ENCODE peak calls at places on chromosomes 4 and X, in eight cellular contexts. One of them, this sample, is unnamed.

GRCh38 chr4:16916719-16917337 is 18.4 kb upstream of the LDB2 start:
- DNase-seq in amygdala: no peak
- DNase-seq in iris pigment epithelial cell: peak
- DNase-seq in foreskin keratinocyte: peak
- DNase-seq in HL-60: peak
- DNase-seq in PC-9: no peak
- DNase-seq in KBM-7: peak
- DNase-seq in nucleus accumbens: no peak
- DNase-seq in this sample: peak

GRCh38 chrX:123869488-123869887 is 9.6 kb downstream of the XIAP start:
- DNase-seq in HL-60: no peak
- DNase-seq in KBM-7: no peak
- DNase-seq in PC-9: peak
- DNase-seq in foreskin keratinocyte: no peak
- DNase-seq in nucleus accumbens: no peak
- DNase-seq in iris pigment epithelial cell: peak
- DNase-seq in amygdala: no peak
- DNase-seq in this sample: peak

GRCh38 chrX:31629195-31629594 is 557.4 kb upstream of the FTHL17 start:
- DNase-seq in foreskin keratinocyte: no peak
- DNase-seq in KBM-7: no peak
- DNase-seq in nucleus accumbens: no peak
- DNase-seq in amygdala: no peak
- DNase-seq in PC-9: no peak
- DNase-seq in HL-60: no peak
- DNase-seq in iris pigment epithelial cell: no peak
- DNase-seq in this sample: no peak

GRCh38 chr4:83252782-83253405 is 31.7 kb downstream of the COQ2 start:
- DNase-seq in iris pigment epithelial cell: peak
- DNase-seq in nucleus accumbens: no peak
- DNase-seq in KBM-7: peak
- DNase-seq in amygdala: no peak
- DNase-seq in PC-9: peak
- DNase-seq in HL-60: peak
- DNase-seq in foreskin keratinocyte: no peak
- DNase-seq in this sample: peak

GRCh38 chr4:189176002-189176401 is 764.7 kb upstream of the FRG1 start:
- DNase-seq in nucleus accumbens: no peak
- DNase-seq in PC-9: no peak
- DNase-seq in amygdala: no peak
- DNase-seq in KBM-7: no peak
- DNase-seq in foreskin keratinocyte: no peak
- DNase-seq in HL-60: no peak
- DNase-seq in iris pigment epithelial cell: no peak
- DNase-seq in this sample: no peak

GRCh38 chr4:174394915-174395314 is 111.2 kb downstream of the CEP44 start:
- DNase-seq in iris pigment epithelial cell: peak
- DNase-seq in PC-9: no peak
- DNase-seq in amygdala: no peak
- DNase-seq in KBM-7: no peak
- DNase-seq in nucleus accumbens: no peak
- DNase-seq in foreskin keratinocyte: peak
- DNase-seq in HL-60: no peak
- DNase-seq in this sample: peak

GRCh38 chr4:80566203-80566872 is 230.8 kb downstream of the CFAP299 start:
- DNase-seq in amygdala: no peak
- DNase-seq in iris pigment epithelial cell: no peak
- DNase-seq in nucleus accumbens: no peak
- DNase-seq in PC-9: no peak
- DNase-seq in HL-60: no peak
- DNase-seq in KBM-7: no peak
- DNase-seq in foreskin keratinocyte: no peak
- DNase-seq in this sample: no peak

GRCh38 chr4:37008199-37008598 is 236.3 kb upstream of the NWD2 start:
- DNase-seq in PC-9: peak
- DNase-seq in iris pigment epithelial cell: peak
- DNase-seq in KBM-7: no peak
- DNase-seq in nucleus accumbens: no peak
- DNase-seq in HL-60: no peak
- DNase-seq in amygdala: no peak
- DNase-seq in foreskin keratinocyte: peak
- DNase-seq in this sample: peak

GRCh38 chrX:11704725-11705495 is 39.2 kb upstream of the ARHGAP6 start:
- DNase-seq in PC-9: no peak
- DNase-seq in HL-60: no peak
- DNase-seq in amygdala: no peak
- DNase-seq in iris pigment epithelial cell: peak
- DNase-seq in nucleus accumbens: no peak
- DNase-seq in KBM-7: no peak
- DNase-seq in foreskin keratinocyte: no peak
- DNase-seq in this sample: no peak

GRCh38 chr4:3810111-3810680 is 44.0 kb downstream of the ADRA2C start:
- DNase-seq in iris pigment epithelial cell: no peak
- DNase-seq in KBM-7: no peak
- DNase-seq in PC-9: no peak
- DNase-seq in foreskin keratinocyte: no peak
- DNase-seq in amygdala: no peak
- DNase-seq in HL-60: no peak
- DNase-seq in nucleus accumbens: no peak
- DNase-seq in this sample: no peak

GRCh38 chr4:170758988-170759387 is 669.2 kb upstream of the AADAT start:
- DNase-seq in HL-60: no peak
- DNase-seq in KBM-7: peak
- DNase-seq in PC-9: no peak
- DNase-seq in foreskin keratinocyte: no peak
- DNase-seq in nucleus accumbens: no peak
- DNase-seq in amygdala: no peak
- DNase-seq in iris pigment epithelial cell: no peak
- DNase-seq in this sample: no peak

GRCh38 chrX:130053236-130053635 is 57.1 kb downstream of the ELF4 start:
- DNase-seq in HL-60: no peak
- DNase-seq in nucleus accumbens: no peak
- DNase-seq in iris pigment epithelial cell: no peak
- DNase-seq in PC-9: no peak
- DNase-seq in KBM-7: no peak
- DNase-seq in amygdala: no peak
- DNase-seq in foreskin keratinocyte: no peak
- DNase-seq in this sample: no peak

GRCh38 chrX:116841290-116841689 is 378.5 kb upstream of the CT83 start:
- DNase-seq in nucleus accumbens: no peak
- DNase-seq in iris pigment epithelial cell: no peak
- DNase-seq in KBM-7: no peak
- DNase-seq in foreskin keratinocyte: no peak
- DNase-seq in amygdala: no peak
- DNase-seq in PC-9: no peak
- DNase-seq in HL-60: no peak
- DNase-seq in this sample: no peak

GRCh38 chr4:128601992-128602695 is 207.4 kb upstream of the JADE1 start:
- DNase-seq in foreskin keratinocyte: no peak
- DNase-seq in KBM-7: no peak
- DNase-seq in PC-9: no peak
- DNase-seq in nucleus accumbens: no peak
- DNase-seq in iris pigment epithelial cell: peak
- DNase-seq in HL-60: no peak
- DNase-seq in amygdala: no peak
- DNase-seq in this sample: peak

GRCh38 chr4:187227907-187228699 is 504.4 kb upstream of the FAT1 start:
- DNase-seq in iris pigment epithelial cell: peak
- DNase-seq in KBM-7: no peak
- DNase-seq in PC-9: peak
- DNase-seq in foreskin keratinocyte: peak
- DNase-seq in HL-60: no peak
- DNase-seq in nucleus accumbens: no peak
- DNase-seq in amygdala: no peak
- DNase-seq in this sample: no peak

This sample was measured in MCF 10A.